ENCODE peak calls at places on chromosome 20, in five cellular contexts. Z, J, V, U and M are unnamed samples.

GRCh38 chr20:62943396-62943795 is 5.4 kb downstream of the GID8 start:
- DNase-seq in U (no peak), Z (no peak), J (no peak), V (no peak), M (no peak)

GRCh38 chr20:34703573-34704176 is 469 bp upstream of the TP53INP2 start:
- DNase-seq in U (no peak), V (peak; percentile 37), Z (no peak), J (no peak), M (no peak)

GRCh38 chr20:54688476-54688875 is 213.1 kb downstream of the DOK5 start:
- DNase-seq in J (no peak), U (no peak), Z (no peak), V (no peak), M (no peak)

GRCh38 chr20:31712112-31712553 is 10.5 kb downstream of the BCL2L1 start:
- DNase-seq in Z (no peak), V (no peak), J (no peak), U (no peak), M (no peak)

GRCh38 chr20:48986899-48987298 is 59.2 kb upstream of the CSE1L start:
- DNase-seq in Z (no peak), J (no peak), U (no peak), V (no peak), M (no peak)

GRCh38 chr20:63212792-63213191 is 3.1 kb downstream of the YTHDF1 start:
- DNase-seq in Z (no peak), U (no peak), V (no peak), J (no peak), M (no peak)

GRCh38 chr20:63269724-63270123 is 2.9 kb upstream of the ARFGAP1 start:
- DNase-seq in V (no peak), J (no peak), U (no peak), Z (no peak), M (no peak)

GRCh38 chr20:33993800-33994623 is at the start of gene RALY:
- DNase-seq in U (peak; percentile 64), Z (peak; percentile 79), V (peak; percentile 88), J (peak; percentile 51), M (peak; percentile 79)

GRCh38 chr20:35283441-35284266 is 918 bp downstream of the EIF6 start:
- DNase-seq in U (no peak), Z (no peak), V (no peak), J (peak; percentile 40), M (no peak)

GRCh38 chr20:36175016-36175415 is 20.5 kb downstream of the EPB41L1 start:
- DNase-seq in V (no peak), U (no peak), Z (no peak), J (no peak), M (no peak)

GRCh38 chr20:32037929-32038328 is 14.1 kb upstream of the HCK start:
- DNase-seq in V (no peak), J (no peak), Z (no peak), U (no peak), M (no peak)

GRCh38 chr20:33503564-33503963 is 13.7 kb downstream of the CBFA2T2 start:
- DNase-seq in V (no peak), U (no peak), J (no peak), Z (no peak), M (no peak)

GRCh38 chr20:5510446-5510845 is 193.7 kb upstream of the PROKR2 start:
- DNase-seq in U (no peak), Z (peak; percentile 66), J (no peak), V (no peak), M (peak; percentile 11)

GRCh38 chr20:50295762-50296449 is 105.3 kb downstream of the CEBPB start:
- DNase-seq in U (no peak), V (no peak), J (no peak), Z (no peak), M (no peak)

GRCh38 chr20:50513169-50514034 is 3.2 kb downstream of the PTPN1 start:
- DNase-seq in U (no peak), V (no peak), Z (no peak), J (no peak), M (no peak)

GRCh38 chr20:62595491-62595890 is 46.8 kb upstream of the SLCO4A1 start:
- DNase-seq in U (no peak), J (no peak), V (no peak), Z (no peak), M (no peak)

GRCh38 chr20:13656721-13657368 is 18.1 kb upstream of the TASP1 start:
- DNase-seq in Z (no peak), U (no peak), V (no peak), J (no peak), M (no peak)

GRCh38 chr20:58637466-58638198 is 13.5 kb upstream of the STX16 start:
- DNase-seq in J (no peak), V (no peak), U (no peak), Z (no peak), M (no peak)
- TF ChIP-seq CTCF in J (no peak), V (no peak), U (no peak), Z (no peak), M (no peak)

DNA sequence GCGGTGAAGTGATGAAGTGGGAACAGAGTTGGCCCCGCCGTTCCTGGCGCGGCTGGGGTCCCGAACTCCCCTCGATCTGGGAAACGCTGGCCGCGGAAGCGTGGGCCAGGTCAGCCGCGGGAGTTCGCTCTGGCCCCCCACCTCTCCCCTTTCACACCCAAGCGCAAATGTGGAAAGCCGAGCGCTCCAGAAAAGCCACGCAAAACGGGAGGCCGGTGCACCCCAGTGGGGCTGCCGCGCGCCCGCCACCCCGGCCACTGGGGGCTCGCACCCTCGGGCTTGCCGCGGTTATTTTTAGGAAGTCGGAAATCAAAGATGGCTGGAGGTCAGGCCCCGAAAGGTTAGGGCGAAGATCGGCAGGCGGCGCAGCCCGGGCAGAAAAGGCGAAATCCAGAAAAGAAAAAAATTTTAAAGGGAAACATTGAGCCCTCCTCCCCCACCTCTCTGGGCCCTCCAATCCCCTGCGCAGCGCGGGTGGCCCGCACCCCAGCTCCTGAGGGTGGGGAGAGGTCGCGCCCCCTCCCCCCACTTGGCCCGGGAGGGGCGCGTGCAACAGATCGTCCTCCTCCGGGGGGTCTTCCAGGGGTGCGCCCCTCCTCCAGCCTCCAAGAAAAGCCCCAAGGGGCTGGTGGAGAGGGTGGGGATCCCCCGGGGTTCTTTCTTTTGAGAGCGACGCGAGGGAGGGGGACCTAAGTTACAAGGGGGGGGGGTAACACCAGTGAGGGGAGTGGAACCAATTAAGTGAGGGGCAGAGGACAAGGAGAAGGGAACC is 915 bp downstream of the SALL4 start:
- DNase-seq in J (no peak), V (peak; percentile 37), Z (peak; percentile 55), U (no peak), M (peak; percentile 28)
- TF ChIP-seq CTCF in J (no peak), V (no peak), Z (peak; percentile 49), U (no peak), M (peak; percentile 31)

GRCh38 chr20:10381477-10381876 is 52.5 kb downstream of the MKKS start:
- DNase-seq in J (no peak), Z (no peak), V (no peak), U (no peak), M (no peak)
- TF ChIP-seq CTCF in J (no peak), Z (peak; percentile 35), V (no peak), U (no peak), M (no peak)

GRCh38 chr20:45372241-45372640 is 5.9 kb downstream of the TP53TG5 start:
- DNase-seq in V (no peak), J (no peak), Z (no peak), U (no peak), M (no peak)

GRCh38 chr20:45372646-45373352 is 5.3 kb downstream of the TP53TG5 start:
- DNase-seq in V (no peak), U (no peak), J (no peak), Z (peak; percentile 68), M (no peak)

GRCh38 chr20:45374966-45375365 is 3.2 kb downstream of the TP53TG5 start:
- DNase-seq in Z (no peak), J (no peak), V (no peak), U (no peak), M (no peak)

GRCh38 chr20:45373353-45374100 is 4.6 kb downstream of the TP53TG5 start:
- DNase-seq in U (peak; percentile 87), V (peak; percentile 88), Z (peak; percentile 90), J (no peak), M (peak; percentile 82)

DNA sequence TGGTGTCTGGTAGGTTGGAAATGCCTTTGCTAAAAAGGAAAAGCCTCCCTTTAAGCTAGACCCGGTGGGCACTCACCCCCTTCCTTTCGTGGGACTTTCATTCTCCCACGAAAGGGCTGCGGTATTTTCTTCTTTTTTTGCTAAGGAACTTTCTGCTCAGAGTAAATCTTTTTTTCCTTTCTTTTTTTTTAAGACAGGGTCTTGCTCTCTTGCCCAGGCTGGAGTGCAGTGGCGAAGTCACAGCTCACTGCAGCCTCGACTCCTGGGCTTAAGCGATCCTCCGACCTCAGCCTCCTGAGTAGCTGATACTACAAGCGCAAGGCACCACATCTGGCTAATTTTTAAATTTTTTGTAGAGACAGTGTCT is 4.0 kb downstream of the TP53TG5 start:
- DNase-seq in Z (no peak), V (no peak), U (no peak), J (no peak), M (no peak)
- TF ChIP-seq CTCF in Z (no peak), V (no peak), U (peak; percentile 27), J (no peak), M (no peak)

GRCh38 chr20:56646599-56646998 is 17.5 kb downstream of the TFAP2C start:
- DNase-seq in J (no peak), V (no peak), Z (no peak), U (no peak), M (no peak)
- TF ChIP-seq CTCF in J (no peak), V (no peak), Z (no peak), U (no peak), M (no peak)

GRCh38 chr20:25249198-25249931 is 1.5 kb downstream of the PYGB start:
- DNase-seq in J (no peak), Z (peak; percentile 8), U (no peak), V (no peak), M (no peak)
- TF ChIP-seq CTCF in J (no peak), Z (no peak), U (no peak), V (no peak), M (no peak)

GRCh38 chr20:37897008-37897548 is 5.8 kb upstream of the VSTM2L start:
- DNase-seq in U (no peak), J (no peak), Z (peak; percentile 57), V (no peak), M (no peak)
- TF ChIP-seq CTCF in U (no peak), J (no peak), Z (peak; percentile 71), V (no peak), M (peak; percentile 50)

GRCh38 chr20:40728470-40728869 is 39.4 kb upstream of the MAFB start:
- DNase-seq in Z (no peak), V (no peak), J (no peak), U (no peak), M (no peak)
- TF ChIP-seq CTCF in Z (peak; percentile 30), V (no peak), J (no peak), U (no peak), M (peak; percentile 17)

GRCh38 chr20:16701296-16701695 is 28.5 kb upstream of the SNRPB2 start:
- DNase-seq in Z (peak; percentile 34), V (no peak), U (peak; percentile 9), J (no peak), M (no peak)
- TF ChIP-seq CTCF in Z (peak; percentile 71), V (peak; percentile 43), U (peak; percentile 41), J (peak; percentile 44), M (peak; percentile 34)